ENCODE peak calls at places on chromosome 15, in four cellular contexts. Y is A549, F is HepG2, K is GM12878. Q is an unnamed sample.

GRCh38 chr15:97875513-97876285 is 84.8 kb upstream of the ARRDC4 start:
- DNase-seq in Y (peak; percentile 66), F (no peak), K (no peak), Q (peak; percentile 63)

GRCh38 chr15:62964251-62964650 is 78.3 kb upstream of the TPM1 start:
- DNase-seq in Y (no peak), F (no peak), K (no peak), Q (no peak)

GRCh38 chr15:57597431-57597830 is 5.7 kb downstream of the MYZAP start:
- DNase-seq in Y (no peak), F (no peak), K (no peak), Q (no peak)

GRCh38 chr15:79185199-79185598 is 94.6 kb upstream of the RASGRF1 start:
- DNase-seq in Y (peak; percentile 39), F (no peak), K (no peak), Q (peak; percentile 50)

GRCh38 chr15:57552678-57553334 is 38.9 kb upstream of the MYZAP start:
- DNase-seq in Y (no peak), F (no peak), K (no peak), Q (no peak)

GRCh38 chr15:43370310-43370974 is 401 bp downstream of the ZSCAN29 start:
- DNase-seq in Y (no peak), F (peak; percentile 27), K (no peak), Q (peak; percentile 63)

GRCh38 chr15:62059818-62060115 is 480 bp downstream of the VPS13C start:
- DNase-seq in Y (peak; percentile 62), F (peak; percentile 61), K (peak; percentile 72), Q (no peak)

GRCh38 chr15:70284438-70285214 is 186.9 kb upstream of the TLE3 start:
- DNase-seq in Y (no peak), F (no peak), K (no peak), Q (no peak)

GRCh38 chr15:49927462-49927861 is 191.6 kb downstream of the ATP8B4 start:
- DNase-seq in Y (no peak), F (no peak), K (no peak), Q (no peak)

GRCh38 chr15:69193948-69194827 is 33.8 kb downstream of the GLCE start:
- DNase-seq in Y (no peak), F (no peak), K (no peak), Q (no peak)

GRCh38 chr15:96049766-96050165 is 280.7 kb upstream of the NR2F2 start:
- DNase-seq in Y (no peak), F (no peak), K (no peak), Q (no peak)

GRCh38 chr15:69666921-69667811 is 214.5 kb downstream of the RPLP1 start:
- DNase-seq in Y (no peak), F (no peak), K (peak; percentile 89), Q (no peak)

GRCh38 chr15:80906159-80906775 is 83.4 kb downstream of the MESD start:
- DNase-seq in Y (peak; percentile 26), F (peak; percentile 44), K (no peak), Q (no peak)

GRCh38 chr15:70586241-70586640 is 177.1 kb downstream of the UACA start:
- DNase-seq in Y (no peak), F (no peak), K (no peak), Q (no peak)

GRCh38 chr15:50116477-50116876 is 2.6 kb downstream of the ATP8B4 start:
- DNase-seq in Y (peak; percentile 73), F (peak; percentile 78), K (no peak), Q (peak; percentile 39)

GRCh38 chr15:93965491-93965890 is 265.9 kb upstream of the MCTP2 start:
- DNase-seq in Y (no peak), F (no peak), K (no peak), Q (no peak)

DNA sequence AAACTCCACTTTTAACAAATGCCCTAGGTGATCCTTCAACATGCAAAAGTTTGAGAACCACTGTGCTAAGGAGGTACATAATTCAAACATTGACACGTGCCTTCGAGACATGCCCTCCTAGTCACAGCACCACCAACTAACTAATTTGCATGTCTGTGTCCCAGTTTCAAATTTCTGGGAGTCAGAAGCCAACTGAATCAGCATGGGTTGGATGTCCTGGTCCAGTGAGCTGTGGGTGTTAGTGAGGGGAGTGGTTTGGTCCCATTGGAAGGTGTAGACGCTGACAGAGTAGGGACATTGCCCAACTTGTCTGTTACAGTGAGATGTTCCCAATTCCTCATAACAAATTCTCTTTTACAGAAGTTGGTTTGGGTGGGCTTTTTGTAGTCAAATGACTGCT is 67.3 kb upstream of the ADPGK start:
- DNase-seq in Y (no peak), F (no peak), K (no peak), Q (no peak)
- TF ChIP-seq POLR2AphosphoS2 in Y (no peak), F (no peak), K (no peak), Q (no peak)

GRCh38 chr15:72249138-72249825 is 18.3 kb upstream of the PKM start:
- DNase-seq in Y (no peak), F (no peak), K (no peak), Q (no peak)
- TF ChIP-seq MYC in Y (no peak), F (no peak), K (no peak), Q (no peak)

GRCh38 chr15:65338823-65339222 is 34.3 kb downstream of the RNU5B-1 start:
- DNase-seq in Y (no peak), F (no peak), K (no peak), Q (no peak)
- TF ChIP-seq POLR2AphosphoS2 in Y (no peak), F (no peak), K (no peak), Q (no peak)

DNA sequence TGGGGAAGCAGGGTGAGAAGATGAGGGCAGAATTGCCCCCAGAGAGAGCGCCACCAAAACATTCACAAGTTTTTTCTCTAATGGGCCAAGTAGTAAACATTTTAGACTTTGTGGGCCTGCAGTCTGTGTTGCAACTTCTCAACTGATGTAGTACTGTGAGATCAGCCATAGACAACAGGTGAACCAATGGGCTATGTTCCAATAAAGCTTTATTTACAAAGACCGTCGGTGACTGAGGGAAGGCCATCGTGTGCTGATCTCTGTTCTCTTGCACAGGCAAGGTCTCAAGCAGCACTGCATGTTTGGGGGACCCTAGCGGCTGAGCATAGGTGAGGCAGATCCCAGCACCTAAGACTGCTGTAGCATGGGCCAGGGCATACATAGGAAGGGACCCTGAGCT is 225.4 kb upstream of the ST8SIA2 start:
- DNase-seq in Y (no peak), F (no peak), K (no peak), Q (no peak)
- TF ChIP-seq MYC in Y (no peak), F (no peak), K (no peak), Q (no peak)

DNA sequence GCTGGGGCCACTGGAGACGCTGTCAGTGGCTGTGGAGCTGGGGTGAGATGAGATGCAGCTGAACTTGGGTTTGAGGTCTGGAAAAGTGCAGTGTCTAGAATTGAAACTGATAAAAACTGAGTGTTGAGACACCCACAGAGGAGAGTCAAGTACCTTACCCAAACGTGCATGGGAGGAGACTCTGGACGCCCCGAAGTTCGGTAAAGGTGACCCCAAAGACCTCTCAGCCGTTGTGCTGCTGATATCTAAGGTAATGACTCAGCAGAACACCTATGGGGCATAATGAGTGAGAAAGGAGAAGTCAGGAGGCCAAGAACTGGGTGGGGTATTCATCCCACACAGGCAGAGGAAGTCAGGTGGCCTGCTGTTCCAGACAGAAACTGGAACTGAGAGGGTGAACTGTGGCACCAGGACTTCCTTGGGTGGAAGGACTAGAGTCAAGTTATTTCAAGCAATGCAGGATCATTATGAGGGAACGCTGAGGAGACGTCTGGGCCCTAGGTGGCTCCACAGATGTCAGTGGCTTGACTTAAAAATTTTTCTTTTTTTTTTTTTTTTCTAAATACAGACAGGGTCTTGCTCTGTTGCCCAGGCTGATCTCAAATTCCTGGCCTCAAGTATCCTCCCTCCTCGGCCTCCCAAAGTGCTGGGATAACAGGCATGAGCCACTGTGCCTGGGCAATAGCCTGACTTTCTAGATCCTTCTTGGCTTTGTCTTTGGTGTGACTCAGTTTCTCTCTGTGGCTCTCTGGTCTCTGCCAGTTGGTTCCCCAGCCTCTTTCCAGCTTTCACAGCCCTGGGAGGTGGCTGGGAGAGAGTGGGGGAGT is 67.6 kb upstream of the GCNT3 start:
- DNase-seq in Y (no peak), F (no peak), K (peak; percentile 78), Q (peak; percentile 8)
- TF ChIP-seq POLR2AphosphoS2 in Y (no peak), F (no peak), K (no peak), Q (no peak)

DNA sequence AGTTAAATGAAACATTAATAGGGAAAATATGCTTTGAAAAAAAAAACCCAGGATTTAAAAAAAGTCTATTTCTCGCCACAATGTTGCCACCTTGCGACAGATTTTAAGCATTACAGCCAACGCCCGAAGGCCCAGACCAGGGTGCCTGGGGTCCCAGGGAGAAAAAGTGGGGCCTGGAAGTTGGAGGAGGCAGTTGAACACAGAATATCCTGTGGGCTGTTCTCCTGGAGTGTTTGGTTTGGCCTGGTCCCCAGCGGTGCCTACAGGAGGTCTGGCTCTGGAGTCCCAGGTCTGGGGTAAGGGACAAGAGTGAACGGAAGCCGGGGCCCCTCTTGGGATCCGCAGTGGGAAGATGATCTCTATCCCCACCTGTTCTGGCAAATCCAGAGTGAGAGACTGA is 3.4 kb downstream of the RNU6-1 start:
- DNase-seq in Y (peak; percentile 47), F (no peak), K (no peak), Q (peak; percentile 52)
- TF ChIP-seq MYC in Y (no peak), F (no peak), K (no peak), Q (no peak)

GRCh38 chr15:48230498-48230897 is 24.4 kb downstream of the SLC12A1 start:
- DNase-seq in Y (no peak), F (no peak), K (no peak), Q (no peak)

DNA sequence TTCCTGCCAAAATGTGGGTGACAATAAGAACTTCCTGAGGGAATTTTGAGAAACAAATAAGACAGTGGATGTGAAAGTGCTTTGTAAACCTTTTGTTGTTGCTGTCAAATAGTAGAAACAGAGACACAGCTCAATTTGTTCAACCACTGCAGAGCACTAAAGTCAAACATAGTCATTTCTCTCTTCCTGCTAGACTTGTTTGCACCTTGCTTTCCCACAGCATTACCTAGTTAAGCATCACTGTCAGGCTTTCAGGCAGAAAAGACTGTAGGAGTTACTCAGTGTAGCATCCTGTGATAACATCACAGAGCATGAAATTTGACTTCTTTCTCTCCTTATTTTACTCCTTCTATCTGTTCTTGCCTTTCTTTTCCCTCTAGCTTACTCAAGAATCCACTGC is 27.1 kb downstream of the SLC12A1 start:
- DNase-seq in Y (no peak), F (no peak), K (no peak), Q (no peak)
- TF ChIP-seq POLR2AphosphoS2 in Y (no peak), F (no peak), K (no peak), Q (no peak)

GRCh38 chr15:31304074-31304648 is 22.5 kb upstream of the KLF13 start:
- DNase-seq in Y (no peak), F (no peak), K (no peak), Q (no peak)

GRCh38 chr15:31304736-31305365 is 21.8 kb upstream of the KLF13 start:
- DNase-seq in Y (no peak), F (no peak), K (no peak), Q (no peak)

GRCh38 chr15:31302029-31302657 is 24.5 kb upstream of the KLF13 start:
- DNase-seq in Y (no peak), F (no peak), K (no peak), Q (no peak)

GRCh38 chr15:31302778-31303433 is 23.7 kb upstream of the KLF13 start:
- DNase-seq in Y (no peak), F (no peak), K (no peak), Q (no peak)

DNA sequence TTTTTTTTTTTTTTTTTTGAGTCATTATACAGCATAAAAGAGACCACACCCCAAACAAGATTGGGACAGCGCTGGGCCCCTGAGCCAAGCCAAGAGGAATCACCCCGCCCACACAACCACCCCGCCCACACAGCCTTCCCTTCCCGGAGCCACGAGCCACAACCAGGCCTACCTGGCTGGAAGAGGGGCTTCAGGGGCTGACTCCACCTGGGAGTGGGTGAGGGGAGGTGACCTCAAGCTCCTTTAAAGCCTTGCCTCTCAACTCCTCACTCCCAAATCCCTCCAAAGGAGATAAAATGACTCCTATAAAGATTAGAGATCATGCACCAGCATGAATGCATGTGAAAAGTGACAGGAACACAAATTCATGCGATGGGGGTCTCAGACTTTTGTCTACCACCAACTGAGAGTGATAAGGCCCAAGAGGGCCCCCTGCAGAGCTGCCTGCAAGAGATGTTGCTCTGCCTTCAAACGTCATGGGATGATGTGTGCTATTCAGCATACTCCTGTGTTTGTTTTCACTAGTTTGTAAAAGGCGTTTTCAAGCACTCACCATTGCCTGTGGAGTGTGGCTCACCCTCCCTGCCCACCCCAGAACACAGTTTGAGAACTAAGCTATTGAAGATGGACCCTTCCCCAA is 23.1 kb upstream of the KLF13 start:
- DNase-seq in Y (no peak), F (no peak), K (no peak), Q (peak; percentile 71)
- TF ChIP-seq MYC in Y (no peak), F (no peak), K (no peak), Q (no peak)

Q was measured in K562.